ENCODE peak calls at places on chromosomes 4 and X, in seven cellular contexts. One of them, this sample, is unnamed.

GRCh38 chr4:53089940-53090729 is 228.0 kb downstream of the RASL11B start:
- DNase-seq in Ammon's horn: peak; percentile 15
- DNase-seq in A673: peak; percentile 3
- DNase-seq in endothelial cell: no peak
- DNase-seq in activated naive CD4-positive, alpha-beta T cell treated with anti-CD3 and anti-CD28 coated beads for 36 hours: no peak
- DNase-seq in left lung: no peak
- DNase-seq in breast epithelium: no peak
- DNase-seq in this sample: no peak

GRCh38 chr4:48945981-48946380 is 39.4 kb upstream of the OCIAD2 start:
- DNase-seq in Ammon's horn: no peak
- DNase-seq in A673: no peak
- DNase-seq in endothelial cell: no peak
- DNase-seq in activated naive CD4-positive, alpha-beta T cell treated with anti-CD3 and anti-CD28 coated beads for 36 hours: no peak
- DNase-seq in left lung: no peak
- DNase-seq in breast epithelium: no peak
- DNase-seq in this sample: no peak

GRCh38 chrX:140040397-140040796 is 75.1 kb upstream of the CXorf66 start:
- DNase-seq in Ammon's horn: no peak
- DNase-seq in A673: peak; percentile 52
- DNase-seq in endothelial cell: no peak
- DNase-seq in activated naive CD4-positive, alpha-beta T cell treated with anti-CD3 and anti-CD28 coated beads for 36 hours: no peak
- DNase-seq in left lung: no peak
- DNase-seq in breast epithelium: no peak
- DNase-seq in this sample: no peak

GRCh38 chr4:122503214-122503613 is 46.7 kb upstream of the IL2 start:
- DNase-seq in Ammon's horn: no peak
- DNase-seq in A673: no peak
- DNase-seq in endothelial cell: no peak
- DNase-seq in activated naive CD4-positive, alpha-beta T cell treated with anti-CD3 and anti-CD28 coated beads for 36 hours: peak; percentile 35
- DNase-seq in left lung: no peak
- DNase-seq in breast epithelium: no peak
- DNase-seq in this sample: no peak

GRCh38 chr4:8731364-8731763 is 138.8 kb downstream of the CPZ start:
- DNase-seq in Ammon's horn: no peak
- DNase-seq in A673: no peak
- DNase-seq in endothelial cell: no peak
- DNase-seq in activated naive CD4-positive, alpha-beta T cell treated with anti-CD3 and anti-CD28 coated beads for 36 hours: no peak
- DNase-seq in left lung: no peak
- DNase-seq in breast epithelium: peak; percentile 38
- DNase-seq in this sample: peak; percentile 50

GRCh38 chrX:82141942-82142341 is 940.0 kb downstream of the SH3BGRL start:
- DNase-seq in Ammon's horn: no peak
- DNase-seq in A673: no peak
- DNase-seq in endothelial cell: no peak
- DNase-seq in activated naive CD4-positive, alpha-beta T cell treated with anti-CD3 and anti-CD28 coated beads for 36 hours: no peak
- DNase-seq in left lung: no peak
- DNase-seq in breast epithelium: no peak
- DNase-seq in this sample: no peak

GRCh38 chr4:82782626-82783025 is 16.0 kb downstream of the SCD5 start:
- DNase-seq in Ammon's horn: peak; percentile 1
- DNase-seq in A673: no peak
- DNase-seq in endothelial cell: no peak
- DNase-seq in activated naive CD4-positive, alpha-beta T cell treated with anti-CD3 and anti-CD28 coated beads for 36 hours: no peak
- DNase-seq in left lung: no peak
- DNase-seq in breast epithelium: no peak
- DNase-seq in this sample: no peak

GRCh38 chrX:52353838-52354237 is 15.0 kb upstream of the XAGE2 start:
- DNase-seq in Ammon's horn: no peak
- DNase-seq in A673: peak; percentile 71
- DNase-seq in endothelial cell: no peak
- DNase-seq in activated naive CD4-positive, alpha-beta T cell treated with anti-CD3 and anti-CD28 coated beads for 36 hours: no peak
- DNase-seq in left lung: no peak
- DNase-seq in breast epithelium: no peak
- DNase-seq in this sample: no peak

GRCh38 chr4:70913947-70914445 is 11.8 kb downstream of the MOB1B start:
- DNase-seq in Ammon's horn: no peak
- DNase-seq in A673: no peak
- DNase-seq in endothelial cell: no peak
- DNase-seq in activated naive CD4-positive, alpha-beta T cell treated with anti-CD3 and anti-CD28 coated beads for 36 hours: no peak
- DNase-seq in left lung: no peak
- DNase-seq in breast epithelium: no peak
- DNase-seq in this sample: no peak

GRCh38 chrX:17990542-17990941 is 129.4 kb upstream of the RAI2 start:
- DNase-seq in Ammon's horn: no peak
- DNase-seq in A673: no peak
- DNase-seq in endothelial cell: no peak
- DNase-seq in activated naive CD4-positive, alpha-beta T cell treated with anti-CD3 and anti-CD28 coated beads for 36 hours: no peak
- DNase-seq in left lung: no peak
- DNase-seq in breast epithelium: no peak
- DNase-seq in this sample: no peak

GRCh38 chrX:120365320-120365719 is 3.4 kb downstream of the ATP1B4 start:
- DNase-seq in Ammon's horn: peak; percentile 24
- DNase-seq in A673: peak; percentile 42
- DNase-seq in endothelial cell: peak; percentile 52
- DNase-seq in activated naive CD4-positive, alpha-beta T cell treated with anti-CD3 and anti-CD28 coated beads for 36 hours: peak; percentile 54
- DNase-seq in left lung: peak; percentile 32
- DNase-seq in breast epithelium: no peak
- DNase-seq in this sample: no peak

GRCh38 chr4:124183926-124184325 is 528.6 kb downstream of the ANKRD50 start:
- DNase-seq in Ammon's horn: no peak
- DNase-seq in A673: peak; percentile 44
- DNase-seq in endothelial cell: no peak
- DNase-seq in activated naive CD4-positive, alpha-beta T cell treated with anti-CD3 and anti-CD28 coated beads for 36 hours: no peak
- DNase-seq in left lung: no peak
- DNase-seq in breast epithelium: no peak
- DNase-seq in this sample: no peak

GRCh38 chr4:113682730-113683129 is 78.8 kb downstream of the CAMK2D start:
- DNase-seq in Ammon's horn: no peak
- DNase-seq in A673: no peak
- DNase-seq in endothelial cell: no peak
- DNase-seq in activated naive CD4-positive, alpha-beta T cell treated with anti-CD3 and anti-CD28 coated beads for 36 hours: no peak
- DNase-seq in left lung: no peak
- DNase-seq in breast epithelium: no peak
- DNase-seq in this sample: no peak

GRCh38 chrX:97402333-97402732 is 518.6 kb downstream of the RPA4 start:
- DNase-seq in Ammon's horn: no peak
- DNase-seq in A673: no peak
- DNase-seq in endothelial cell: no peak
- DNase-seq in activated naive CD4-positive, alpha-beta T cell treated with anti-CD3 and anti-CD28 coated beads for 36 hours: no peak
- DNase-seq in left lung: no peak
- DNase-seq in breast epithelium: no peak
- DNase-seq in this sample: no peak

GRCh38 chrX:66638591-66639500 is at the start of gene EDA2R:
- DNase-seq in Ammon's horn: peak; percentile 46
- DNase-seq in A673: no peak
- DNase-seq in endothelial cell: peak; percentile 30
- DNase-seq in activated naive CD4-positive, alpha-beta T cell treated with anti-CD3 and anti-CD28 coated beads for 36 hours: peak; percentile 66
- DNase-seq in left lung: peak; percentile 42
- DNase-seq in breast epithelium: no peak
- DNase-seq in this sample: no peak

GRCh38 chrX:38798956-38799355 is 2.3 kb upstream of the MID1IP1 start:
- DNase-seq in Ammon's horn: no peak
- DNase-seq in A673: no peak
- DNase-seq in endothelial cell: no peak
- DNase-seq in activated naive CD4-positive, alpha-beta T cell treated with anti-CD3 and anti-CD28 coated beads for 36 hours: no peak
- DNase-seq in left lung: no peak
- DNase-seq in breast epithelium: no peak
- DNase-seq in this sample: no peak

GRCh38 chrX:43822015-43822414 is 60.2 kb downstream of the MAOB start:
- DNase-seq in Ammon's horn: no peak
- DNase-seq in A673: no peak
- DNase-seq in endothelial cell: no peak
- DNase-seq in activated naive CD4-positive, alpha-beta T cell treated with anti-CD3 and anti-CD28 coated beads for 36 hours: no peak
- DNase-seq in left lung: no peak
- DNase-seq in breast epithelium: no peak
- DNase-seq in this sample: no peak

GRCh38 chr4:147160908-147161513 is 215.3 kb upstream of the TTC29 start:
- DNase-seq in Ammon's horn: peak; percentile 46
- DNase-seq in A673: peak; percentile 76
- DNase-seq in endothelial cell: peak; percentile 25
- DNase-seq in activated naive CD4-positive, alpha-beta T cell treated with anti-CD3 and anti-CD28 coated beads for 36 hours: peak; percentile 18
- DNase-seq in left lung: no peak
- DNase-seq in breast epithelium: no peak
- DNase-seq in this sample: no peak

GRCh38 chrX:68417651-68418050 is 15.6 kb downstream of the OPHN1 start:
- DNase-seq in Ammon's horn: peak; percentile 12
- DNase-seq in A673: no peak
- DNase-seq in endothelial cell: no peak
- DNase-seq in activated naive CD4-positive, alpha-beta T cell treated with anti-CD3 and anti-CD28 coated beads for 36 hours: no peak
- DNase-seq in left lung: no peak
- DNase-seq in breast epithelium: no peak
- DNase-seq in this sample: no peak

GRCh38 chrX:3815896-3816664 is 102.6 kb upstream of the PRKX start:
- DNase-seq in Ammon's horn: peak; percentile 5
- DNase-seq in A673: peak; percentile 66
- DNase-seq in endothelial cell: peak; percentile 15
- DNase-seq in activated naive CD4-positive, alpha-beta T cell treated with anti-CD3 and anti-CD28 coated beads for 36 hours: peak; percentile 29
- DNase-seq in left lung: peak; percentile 67
- DNase-seq in breast epithelium: peak; percentile 57
- DNase-seq in this sample: peak; percentile 90

GRCh38 chr4:83112678-83113428 is 1.7 kb downstream of the PLAC8 start:
- DNase-seq in Ammon's horn: no peak
- DNase-seq in A673: no peak
- DNase-seq in endothelial cell: no peak
- DNase-seq in activated naive CD4-positive, alpha-beta T cell treated with anti-CD3 and anti-CD28 coated beads for 36 hours: peak; percentile 50
- DNase-seq in left lung: no peak
- DNase-seq in breast epithelium: no peak
- DNase-seq in this sample: no peak

GRCh38 chr4:127188847-127189246 is 443.9 kb upstream of the INTU start:
- DNase-seq in Ammon's horn: no peak
- DNase-seq in A673: peak; percentile 26
- DNase-seq in endothelial cell: no peak
- DNase-seq in activated naive CD4-positive, alpha-beta T cell treated with anti-CD3 and anti-CD28 coated beads for 36 hours: no peak
- DNase-seq in left lung: no peak
- DNase-seq in breast epithelium: no peak
- DNase-seq in this sample: no peak

GRCh38 chr4:41399191-41399590 is 138.8 kb upstream of the LIMCH1 start:
- DNase-seq in Ammon's horn: no peak
- DNase-seq in A673: no peak
- DNase-seq in endothelial cell: no peak
- DNase-seq in activated naive CD4-positive, alpha-beta T cell treated with anti-CD3 and anti-CD28 coated beads for 36 hours: no peak
- DNase-seq in left lung: no peak
- DNase-seq in breast epithelium: no peak
- DNase-seq in this sample: no peak

GRCh38 chr4:1318488-1319213 is 28.4 kb upstream of the UVSSA start:
- DNase-seq in Ammon's horn: no peak
- DNase-seq in A673: no peak
- DNase-seq in endothelial cell: peak; percentile 22
- DNase-seq in activated naive CD4-positive, alpha-beta T cell treated with anti-CD3 and anti-CD28 coated beads for 36 hours: peak; percentile 30
- DNase-seq in left lung: no peak
- DNase-seq in breast epithelium: no peak
- DNase-seq in this sample: peak; percentile 61

GRCh38 chr4:94941706-94942105 is 184.0 kb downstream of the BMPR1B start:
- DNase-seq in Ammon's horn: no peak
- DNase-seq in A673: no peak
- DNase-seq in endothelial cell: no peak
- DNase-seq in activated naive CD4-positive, alpha-beta T cell treated with anti-CD3 and anti-CD28 coated beads for 36 hours: no peak
- DNase-seq in left lung: no peak
- DNase-seq in breast epithelium: no peak
- DNase-seq in this sample: no peak

GRCh38 chrX:136191171-136191570 is 43.8 kb downstream of the FHL1 start:
- DNase-seq in Ammon's horn: no peak
- DNase-seq in A673: no peak
- DNase-seq in endothelial cell: no peak
- DNase-seq in activated naive CD4-positive, alpha-beta T cell treated with anti-CD3 and anti-CD28 coated beads for 36 hours: no peak
- DNase-seq in left lung: no peak
- DNase-seq in breast epithelium: no peak
- DNase-seq in this sample: no peak

GRCh38 chr4:23232987-23233386 is 540.2 kb downstream of the GBA3 start:
- DNase-seq in Ammon's horn: no peak
- DNase-seq in A673: no peak
- DNase-seq in endothelial cell: no peak
- DNase-seq in activated naive CD4-positive, alpha-beta T cell treated with anti-CD3 and anti-CD28 coated beads for 36 hours: no peak
- DNase-seq in left lung: no peak
- DNase-seq in breast epithelium: no peak
- DNase-seq in this sample: no peak

GRCh38 chr4:95304898-95305297 is 243.9 kb downstream of the UNC5C start:
- DNase-seq in Ammon's horn: peak; percentile 79
- DNase-seq in A673: no peak
- DNase-seq in endothelial cell: no peak
- DNase-seq in activated naive CD4-positive, alpha-beta T cell treated with anti-CD3 and anti-CD28 coated beads for 36 hours: no peak
- DNase-seq in left lung: no peak
- DNase-seq in breast epithelium: no peak
- DNase-seq in this sample: no peak

GRCh38 chr4:182624281-182624680 is 292.9 kb downstream of the DCTD start:
- DNase-seq in Ammon's horn: no peak
- DNase-seq in A673: no peak
- DNase-seq in endothelial cell: no peak
- DNase-seq in activated naive CD4-positive, alpha-beta T cell treated with anti-CD3 and anti-CD28 coated beads for 36 hours: no peak
- DNase-seq in left lung: no peak
- DNase-seq in breast epithelium: no peak
- DNase-seq in this sample: no peak

GRCh38 chrX:123629502-123629901 is 103.3 kb downstream of the THOC2 start:
- DNase-seq in Ammon's horn: no peak
- DNase-seq in A673: no peak
- DNase-seq in endothelial cell: no peak
- DNase-seq in activated naive CD4-positive, alpha-beta T cell treated with anti-CD3 and anti-CD28 coated beads for 36 hours: no peak
- DNase-seq in left lung: no peak
- DNase-seq in breast epithelium: no peak
- DNase-seq in this sample: no peak

GRCh38 chr4:75939890-75940691 is 722 bp downstream of the NAAA start:
- DNase-seq in Ammon's horn: peak; percentile 74
- DNase-seq in A673: peak; percentile 53
- DNase-seq in endothelial cell: peak; percentile 50
- DNase-seq in activated naive CD4-positive, alpha-beta T cell treated with anti-CD3 and anti-CD28 coated beads for 36 hours: peak; percentile 72
- DNase-seq in left lung: peak; percentile 84
- DNase-seq in breast epithelium: peak; percentile 63
- DNase-seq in this sample: peak; percentile 92

GRCh38 chr4:26943391-26943790 is 82.8 kb downstream of the STIM2 start:
- DNase-seq in Ammon's horn: no peak
- DNase-seq in A673: no peak
- DNase-seq in endothelial cell: no peak
- DNase-seq in activated naive CD4-positive, alpha-beta T cell treated with anti-CD3 and anti-CD28 coated beads for 36 hours: no peak
- DNase-seq in left lung: no peak
- DNase-seq in breast epithelium: no peak
- DNase-seq in this sample: no peak

GRCh38 chr4:96649536-96649935 is 809.6 kb downstream of the PDHA2 start:
- DNase-seq in Ammon's horn: no peak
- DNase-seq in A673: no peak
- DNase-seq in endothelial cell: no peak
- DNase-seq in activated naive CD4-positive, alpha-beta T cell treated with anti-CD3 and anti-CD28 coated beads for 36 hours: no peak
- DNase-seq in left lung: no peak
- DNase-seq in breast epithelium: no peak
- DNase-seq in this sample: no peak

GRCh38 chrX:67544871-67545771 is 1.3 kb downstream of the AR start:
- DNase-seq in Ammon's horn: no peak
- DNase-seq in A673: no peak
- DNase-seq in endothelial cell: peak; percentile 31
- DNase-seq in activated naive CD4-positive, alpha-beta T cell treated with anti-CD3 and anti-CD28 coated beads for 36 hours: no peak
- DNase-seq in left lung: peak; percentile 30
- DNase-seq in breast epithelium: no peak
- DNase-seq in this sample: peak; percentile 68

GRCh38 chr4:140718240-140718639 is 37.9 kb downstream of the TBC1D9 start:
- DNase-seq in Ammon's horn: no peak
- DNase-seq in A673: peak; percentile 32
- DNase-seq in endothelial cell: no peak
- DNase-seq in activated naive CD4-positive, alpha-beta T cell treated with anti-CD3 and anti-CD28 coated beads for 36 hours: no peak
- DNase-seq in left lung: no peak
- DNase-seq in breast epithelium: no peak
- DNase-seq in this sample: no peak

GRCh38 chr4:173917255-173917960 is 366.1 kb downstream of the FBXO8 start:
- DNase-seq in Ammon's horn: no peak
- DNase-seq in A673: no peak
- DNase-seq in endothelial cell: no peak
- DNase-seq in activated naive CD4-positive, alpha-beta T cell treated with anti-CD3 and anti-CD28 coated beads for 36 hours: no peak
- DNase-seq in left lung: no peak
- DNase-seq in breast epithelium: no peak
- DNase-seq in this sample: no peak

GRCh38 chr4:24141836-24142235 is 252.0 kb upstream of the PPARGC1A start:
- DNase-seq in Ammon's horn: no peak
- DNase-seq in A673: no peak
- DNase-seq in endothelial cell: no peak
- DNase-seq in activated naive CD4-positive, alpha-beta T cell treated with anti-CD3 and anti-CD28 coated beads for 36 hours: no peak
- DNase-seq in left lung: no peak
- DNase-seq in breast epithelium: no peak
- DNase-seq in this sample: no peak